ENCODE peak calls at places on chromosome 22, in nine cellular contexts. L is HL-60, P is breast epithelium, Z is transverse colon, G is suprapubic skin, U is K562, D is spleen, J is HCT116, C is endothelial cell of umbilical vein. W is an unnamed sample.

GRCh38 chr22:29609139-29609538 is 5.7 kb downstream of the NF2 start:
- DNase-seq in L (no peak), P (no peak), Z (no peak), G (no peak), U (peak), D (no peak), J (no peak), C (no peak), W (no peak)

GRCh38 chr22:27747396-27748256 is 53.9 kb downstream of the MN1 start:
- DNase-seq in L (no peak), P (no peak), Z (no peak), G (peak), U (peak), D (no peak), J (no peak), C (no peak), W (no peak)

GRCh38 chr22:38788417-38788816 is 5.5 kb downstream of the DNAL4 start:
- DNase-seq in L (no peak), P (peak), Z (no peak), G (no peak), U (no peak), D (no peak), J (no peak), C (peak), W (peak)

GRCh38 chr22:30609260-30610185 is 2.5 kb downstream of the TCN2 start:
- DNase-seq in L (peak), P (no peak), Z (peak), G (no peak), U (peak), D (no peak), J (no peak), C (peak), W (peak)

GRCh38 chr22:20423636-20424511 is 13.8 kb downstream of the SCARF2 start:
- DNase-seq in L (no peak), P (peak), Z (no peak), G (peak), U (no peak), D (peak), J (no peak), C (no peak), W (no peak)

GRCh38 chr22:33806191-33806590 is 114.1 kb downstream of the LARGE1 start:
- DNase-seq in L (no peak), P (no peak), Z (peak), G (no peak), U (no peak), D (no peak), J (no peak), C (no peak), W (no peak)

GRCh38 chr22:47174671-47175111 is 412.2 kb downstream of the TBC1D22A start:
- DNase-seq in L (no peak), P (no peak), Z (no peak), G (peak), U (no peak), D (peak), J (no peak), C (no peak), W (no peak)

GRCh38 chr22:19779011-19779421 is 18.4 kb downstream of the TBX1 start:
- DNase-seq in L (no peak), P (no peak), Z (no peak), G (no peak), U (no peak), D (peak), J (no peak), C (no peak), W (no peak)

GRCh38 chr22:29060251-29060650 is 1.4 kb downstream of the C22orf31 start:
- DNase-seq in L (no peak), P (no peak), Z (no peak), G (peak), U (no peak), D (no peak), J (no peak), C (no peak), W (no peak)

GRCh38 chr22:39090426-39091064 is 6.5 kb upstream of the APOBEC3H start:
- DNase-seq in L (no peak), P (peak), Z (peak), G (no peak), U (no peak), D (peak), J (no peak), C (no peak), W (peak)

GRCh38 chr22:46612341-46612903 is 7.8 kb upstream of the GRAMD4 start:
- DNase-seq in L (peak), P (no peak), Z (no peak), G (no peak), U (no peak), D (peak), J (no peak), C (no peak), W (no peak)

GRCh38 chr22:17477401-17477833 is 85.9 kb upstream of the SLC25A18 start:
- DNase-seq in L (peak), P (no peak), Z (no peak), G (no peak), U (no peak), D (no peak), J (no peak), C (no peak), W (no peak)

GRCh38 chr22:27378994-27379393 is 422.6 kb downstream of the MN1 start:
- DNase-seq in L (no peak), P (no peak), Z (no peak), G (no peak), U (no peak), D (no peak), J (no peak), C (no peak), W (no peak)

GRCh38 chr22:45424241-45424731 is 10.8 kb downstream of the RIBC2 start:
- DNase-seq in L (peak), P (peak), Z (no peak), G (peak), U (no peak), D (peak), J (no peak), C (no peak), W (no peak)

GRCh38 chr22:33274214-33274828 is 216.1 kb upstream of the SYN3 start:
- DNase-seq in L (peak), P (no peak), Z (peak), G (no peak), U (peak), D (peak), J (no peak), C (no peak), W (no peak)

GRCh38 chr22:30234786-30235470 is 11.6 kb downstream of the LIF start:
- DNase-seq in L (no peak), P (no peak), Z (no peak), G (no peak), U (no peak), D (no peak), J (no peak), C (no peak), W (no peak)

GRCh38 chr22:36227396-36227795 is 11.9 kb downstream of the APOL2 start:
- DNase-seq in L (no peak), P (no peak), Z (no peak), G (no peak), U (no peak), D (no peak), J (no peak), C (no peak), W (no peak)
- TF ChIP-seq POLR2AphosphoS5 in L (no peak), P (no peak), Z (no peak), G (no peak), U (no peak), D (peak), J (no peak), C (no peak), W (no peak)

DNA sequence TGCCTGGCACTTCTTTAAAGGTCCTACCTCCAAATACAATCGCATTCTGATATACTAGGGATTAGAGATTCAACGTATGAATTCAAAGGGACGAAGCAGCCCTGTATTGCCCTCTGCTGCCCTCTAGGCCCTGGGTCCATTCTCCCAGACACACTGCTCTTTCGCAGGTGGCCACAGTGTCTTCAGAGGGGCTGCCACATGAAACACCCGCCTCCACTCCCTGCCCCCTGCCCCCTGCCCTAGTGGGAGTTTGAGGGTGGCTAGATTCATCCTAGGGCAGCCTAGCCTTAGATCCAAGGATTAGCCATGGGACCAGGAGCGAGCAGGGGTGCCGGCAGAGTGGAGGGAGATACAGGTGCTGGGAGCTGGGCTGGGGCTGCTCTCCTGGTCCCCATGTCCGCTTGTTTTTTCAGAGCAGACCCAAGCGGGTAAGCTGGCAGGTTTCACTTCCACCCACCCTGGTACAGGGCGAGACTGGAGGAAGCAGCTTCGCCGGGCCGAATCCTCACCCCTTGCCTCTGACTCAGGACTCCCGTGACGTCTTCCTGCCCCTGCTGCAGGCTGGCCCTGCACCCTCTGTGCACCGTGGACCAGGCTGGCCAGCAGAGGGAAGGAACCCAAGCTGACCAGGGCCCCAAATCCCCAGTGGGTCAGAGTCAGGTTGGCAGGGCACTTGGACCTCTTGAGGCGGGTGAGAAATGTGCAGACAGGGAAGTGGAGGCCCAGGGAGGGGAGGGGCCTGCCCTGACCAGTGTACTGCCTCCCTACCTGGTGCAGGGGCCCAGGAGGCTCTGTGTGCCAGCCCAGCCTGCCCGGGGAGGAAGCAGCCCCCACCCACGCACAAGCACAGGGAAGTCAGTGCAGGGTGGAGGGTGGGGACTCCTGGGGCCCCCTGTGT is 28.4 kb upstream of the HMOX1 start:
- DNase-seq in L (peak), P (no peak), Z (peak), G (peak), U (no peak), D (peak), J (no peak), C (peak), W (peak)
- TF ChIP-seq CTCF in L (no peak), P (no peak), Z (peak), G (no peak), U (peak), D (no peak), J (peak), C (no peak), W (no peak)

DNA sequence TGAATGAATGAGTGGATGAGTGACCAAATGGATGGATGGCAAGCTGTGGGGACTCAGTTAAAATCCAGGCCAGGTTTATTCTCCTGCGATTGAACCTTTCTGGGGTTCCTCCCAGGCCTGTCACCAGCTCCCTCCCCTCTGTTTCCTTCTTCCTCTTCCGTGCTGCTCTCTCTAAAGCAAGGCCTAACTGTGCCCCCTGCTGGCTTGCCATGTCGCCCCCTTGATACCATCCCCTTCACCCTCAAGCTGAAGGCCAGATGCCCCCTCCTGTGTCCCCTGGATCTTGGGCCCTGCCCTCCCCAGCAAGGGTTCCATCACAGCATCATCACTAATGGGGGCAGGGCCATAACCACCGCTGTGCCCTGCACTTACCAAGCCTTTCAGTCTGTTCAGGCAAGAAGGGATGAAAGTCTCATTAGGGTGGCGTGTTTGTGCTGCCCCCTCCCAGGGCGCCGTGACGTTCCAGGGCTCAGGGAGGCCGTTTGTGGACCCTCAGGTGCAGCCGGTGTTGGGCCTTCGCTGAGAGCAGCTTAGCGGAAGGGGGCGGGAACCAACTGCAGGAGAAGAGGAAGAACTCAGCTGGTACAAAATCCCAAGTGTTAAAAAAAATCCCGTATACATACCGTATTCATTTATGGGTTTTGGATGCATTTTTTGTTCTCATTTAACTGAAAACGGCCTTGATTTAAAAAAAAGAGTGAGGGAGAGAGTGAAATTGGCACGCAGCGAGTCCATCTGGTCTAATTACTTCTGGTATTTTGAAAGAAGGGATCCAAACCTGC is 69.9 kb downstream of the MPPED1 start:
- DNase-seq in L (peak), P (no peak), Z (no peak), G (no peak), U (no peak), D (peak), J (no peak), C (no peak), W (peak)
- H3K4me3 ChIP-seq in L (peak), P (no peak), Z (no peak), G (no peak), U (no peak), D (no peak), J (no peak), C (no peak), W (no peak)

GRCh38 chr22:24355574-24355973 is 71.8 kb upstream of the ADORA2A start:
- DNase-seq in L (peak), P (no peak), Z (no peak), G (no peak), U (no peak), D (no peak), J (no peak), C (no peak), W (no peak)

GRCh38 chr22:24350627-24351026 is 76.8 kb upstream of the ADORA2A start:
- DNase-seq in L (no peak), P (no peak), Z (no peak), G (no peak), U (no peak), D (no peak), J (no peak), C (no peak), W (no peak)
- TF ChIP-seq POLR2AphosphoS5 in L (no peak), P (no peak), Z (no peak), G (no peak), U (no peak), D (no peak), J (no peak), C (no peak), W (no peak)